ENCODE peak calls at places on chromosome 13, in seven cellular contexts. O, F, G, W, I, M and N are unnamed samples.

GRCh38 chr13:29771247-29771646 is 79.2 kb downstream of the UBL3 start:
- DNase-seq in I (peak; percentile 45), O (peak; percentile 57), M (no peak), W (no peak), F (no peak), G (no peak), N (no peak)

GRCh38 chr13:78323848-78324247 is 279.5 kb downstream of the POU4F1 start:
- DNase-seq in W (no peak), M (no peak), O (no peak), F (no peak), G (no peak), I (peak; percentile 50), N (no peak)

GRCh38 chr13:83221813-83222241 is 660.4 kb downstream of the SLITRK1 start:
- DNase-seq in F (no peak), G (no peak), M (no peak), I (peak; percentile 83), O (peak; percentile 83), W (no peak), N (no peak)

GRCh38 chr13:62779146-62779545 is 1363.5 kb upstream of the PCDH20 start:
- DNase-seq in M (no peak), G (no peak), O (no peak), W (no peak), F (no peak), I (no peak), N (no peak)

GRCh38 chr13:47719164-47719563 is 281.9 kb downstream of the SUCLA2 start:
- DNase-seq in G (no peak), O (no peak), W (no peak), F (no peak), I (no peak), M (no peak), N (no peak)

GRCh38 chr13:71864981-71865857 is 1.8 kb downstream of the DACH1 start:
- DNase-seq in O (peak; percentile 12), W (peak; percentile 3), I (no peak), F (no peak), G (no peak), M (no peak), N (peak; percentile 80)

GRCh38 chr13:41931337-41931736 is 29.6 kb downstream of the VWA8 start:
- DNase-seq in W (no peak), G (no peak), I (no peak), M (no peak), F (no peak), O (no peak), N (no peak)

GRCh38 chr13:97257228-97257755 is 35.2 kb downstream of the MBNL2 start:
- DNase-seq in O (no peak), G (peak; percentile 51), M (no peak), I (peak; percentile 44), W (no peak), F (no peak), N (no peak)

GRCh38 chr13:19618925-19619324 is 14.5 kb upstream of the MPHOSPH8 start:
- DNase-seq in W (no peak), G (no peak), M (no peak), F (no peak), O (peak; percentile 56), I (peak; percentile 53), N (no peak)

GRCh38 chr13:112113355-112113754 is 46.4 kb downstream of the SOX1 start:
- DNase-seq in F (no peak), M (no peak), W (no peak), G (no peak), I (no peak), O (no peak), N (no peak)

GRCh38 chr13:110150384-110151091 is 156.4 kb downstream of the COL4A1 start:
- DNase-seq in W (no peak), O (peak; percentile 27), I (no peak), F (no peak), M (no peak), G (no peak), N (no peak)

GRCh38 chr13:85828094-85828684 is 29.0 kb upstream of the SLITRK6 start:
- DNase-seq in W (no peak), F (no peak), O (peak; percentile 39), M (no peak), I (peak; percentile 42), G (peak; percentile 17), N (no peak)

GRCh38 chr13:79534596-79534995 is 53.6 kb downstream of the NDFIP2 start:
- DNase-seq in F (no peak), I (no peak), M (no peak), G (no peak), O (no peak), W (no peak), N (no peak)

GRCh38 chr13:44212633-44213387 is 160.8 kb upstream of the SERP2 start:
- DNase-seq in F (no peak), O (peak; percentile 84), I (no peak), G (no peak), M (no peak), W (no peak), N (no peak)

GRCh38 chr13:51330741-51331140 is 8.8 kb upstream of the SERPINE3 start:
- DNase-seq in I (peak; percentile 51), O (peak; percentile 73), M (no peak), G (no peak), W (no peak), F (no peak), N (no peak)

GRCh38 chr13:108227651-108228272 is 9.6 kb downstream of the ABHD13 start:
- DNase-seq in G (peak; percentile 21), F (no peak), O (peak; percentile 64), M (no peak), I (peak; percentile 46), W (no peak), N (no peak)

GRCh38 chr13:78607409-78608253 is 4.3 kb upstream of the POU4F1 start:
- DNase-seq in F (no peak), M (no peak), G (no peak), O (no peak), W (no peak), I (no peak), N (no peak)

GRCh38 chr13:113758651-113759524 is at the start of gene TMEM255B:
- DNase-seq in M (peak; percentile 87), F (peak; percentile 56), I (peak; percentile 70), W (peak; percentile 96), O (peak; percentile 80), G (peak; percentile 71), N (peak; percentile 81)

GRCh38 chr13:24228852-24229458 is 68.4 kb downstream of the SPATA13 start:
- DNase-seq in M (no peak), F (no peak), G (peak; percentile 11), O (peak; percentile 84), I (peak; percentile 68), W (no peak), N (no peak)

GRCh38 chr13:34731486-34731885 is 210.6 kb upstream of the NBEA start:
- DNase-seq in W (no peak), I (peak; percentile 38), O (peak; percentile 28), M (no peak), F (no peak), G (no peak), N (no peak)

GRCh38 chr13:99344610-99345208 is 37.5 kb upstream of the GPR183 start:
- DNase-seq in F (no peak), G (peak; percentile 62), O (no peak), I (no peak), M (no peak), W (no peak), N (no peak)

GRCh38 chr13:90201198-90201597 is 1146.3 kb upstream of the MIR17HG start:
- DNase-seq in I (no peak), O (peak; percentile 40), F (no peak), M (no peak), W (no peak), G (no peak), N (no peak)

GRCh38 chr13:23739597-23739996 is 149.6 kb downstream of the MIPEP start:
- DNase-seq in F (no peak), M (no peak), I (no peak), W (no peak), G (peak; percentile 42), O (no peak), N (no peak)

GRCh38 chr13:94178625-94179244 is 300.7 kb downstream of the DCT start:
- DNase-seq in W (no peak), M (no peak), I (no peak), F (no peak), O (no peak), G (no peak), N (no peak)

GRCh38 chr13:90008707-90009149 is 1338.8 kb upstream of the MIR17HG start:
- DNase-seq in W (no peak), I (no peak), G (no peak), M (no peak), F (no peak), O (no peak), N (no peak)

GRCh38 chr13:24511019-24511823 is 1.4 kb downstream of the PARP4 start:
- DNase-seq in M (no peak), O (peak; percentile 89), W (peak; percentile 44), G (no peak), F (no peak), I (peak; percentile 92), N (no peak)

GRCh38 chr13:94309997-94310842 is 169.3 kb downstream of the DCT start:
- DNase-seq in I (peak; percentile 71), F (no peak), M (no peak), W (no peak), G (no peak), O (peak; percentile 89), N (no peak)

GRCh38 chr13:79445968-79446645 is 34.8 kb upstream of the NDFIP2 start:
- DNase-seq in F (no peak), W (no peak), G (no peak), I (no peak), M (no peak), O (no peak), N (no peak)

GRCh38 chr13:73210218-73210883 is 151.5 kb downstream of the KLF5 start:
- DNase-seq in W (no peak), I (peak; percentile 56), F (no peak), M (no peak), G (no peak), O (no peak), N (no peak)

GRCh38 chr13:91133941-91134772 is 213.3 kb upstream of the MIR17HG start:
- DNase-seq in F (no peak), M (no peak), O (peak; percentile 80), I (peak; percentile 86), G (peak; percentile 44), W (peak; percentile 6), N (no peak)

GRCh38 chr13:110206170-110206569 is 100.8 kb downstream of the COL4A1 start:
- DNase-seq in I (no peak), W (no peak), F (no peak), M (no peak), O (no peak), G (no peak), N (peak; percentile 51)

GRCh38 chr13:72507394-72508199 is 219.8 kb downstream of the MZT1 start:
- DNase-seq in O (peak; percentile 7), I (no peak), M (no peak), F (no peak), G (no peak), W (no peak), N (no peak)

GRCh38 chr13:25775275-25775674 is 276.5 kb downstream of the SHISA2 start:
- DNase-seq in O (no peak), G (no peak), I (no peak), M (no peak), F (no peak), W (no peak), N (no peak)

GRCh38 chr13:58979851-58980250 is 1183.9 kb downstream of the DIAPH3 start:
- DNase-seq in I (no peak), O (no peak), G (no peak), W (no peak), F (no peak), M (no peak), N (no peak)

GRCh38 chr13:39684531-39685137 is 29.2 kb downstream of the COG6 start:
- DNase-seq in I (peak; percentile 39), F (no peak), W (no peak), G (peak; percentile 31), O (peak; percentile 66), M (no peak), N (no peak)

GRCh38 chr13:113448545-113448884 is 4.8 kb downstream of the ADPRHL1 start:
- DNase-seq in M (no peak), W (no peak), I (peak; percentile 9), G (peak; percentile 36), O (no peak), F (no peak), N (no peak)

GRCh38 chr13:59494151-59494550 is 669.6 kb downstream of the DIAPH3 start:
- DNase-seq in I (no peak), W (no peak), F (no peak), G (no peak), O (no peak), M (no peak), N (no peak)